ENCODE peak calls at places on chromosome 10, in ten cellular contexts. O is HL-60, D is BE2C, T is right lobe of liver, R is spleen, E is AG04450, N is dorsolateral prefrontal cortex, J is uterus, B is endodermal cell, U is heart left ventricle. M is an unnamed sample.

GRCh38 chr10:79381804-79382221 is 34.5 kb downstream of the PPIF start:
- DNase-seq in E (peak; percentile 60), T (peak; percentile 88), B (peak; percentile 65), U (peak; percentile 73), O (no peak), J (peak; percentile 91), D (no peak), N (no peak), R (peak; percentile 67), M (no peak)

GRCh38 chr10:29600821-29601220 is 34.0 kb downstream of the SVIL start:
- DNase-seq in B (no peak), E (no peak), D (no peak), J (no peak), R (no peak), U (no peak), N (no peak), T (no peak), O (no peak), M (no peak)

GRCh38 chr10:72292223-72292691 is 18.5 kb downstream of the DDIT4 start:
- DNase-seq in J (no peak), B (no peak), T (no peak), R (no peak), U (no peak), N (no peak), E (no peak), D (no peak), O (no peak), M (peak; percentile 98)

GRCh38 chr10:114328876-114329275 is 75.4 kb downstream of the AFAP1L2 start:
- DNase-seq in D (no peak), B (no peak), U (peak; percentile 68), J (peak; percentile 52), O (no peak), T (no peak), N (no peak), R (no peak), E (no peak), M (no peak)

GRCh38 chr10:93198401-93199175 is 124.9 kb downstream of the CYP26A1 start:
- DNase-seq in B (peak; percentile 84), U (no peak), T (no peak), J (no peak), O (no peak), N (no peak), R (no peak), D (no peak), E (no peak), M (peak; percentile 7)

GRCh38 chr10:32938554-32939061 is 19.4 kb downstream of the ITGB1 start:
- DNase-seq in J (no peak), O (no peak), U (peak; percentile 34), E (no peak), R (peak; percentile 73), D (peak; percentile 77), N (peak; percentile 34), T (no peak), B (peak; percentile 63), M (no peak)

GRCh38 chr10:100534726-100535125 is 1.0 kb upstream of the HIF1AN start:
- DNase-seq in O (no peak), J (no peak), R (no peak), U (no peak), T (no peak), E (no peak), N (no peak), B (no peak), D (no peak), M (no peak)

GRCh38 chr10:44963772-44964633 is 4.4 kb downstream of the RASSF4 start:
- DNase-seq in N (peak; percentile 94), U (peak; percentile 66), B (no peak), J (no peak), R (peak; percentile 84), D (peak; percentile 28), E (no peak), O (no peak), T (peak; percentile 61), M (no peak)

GRCh38 chr10:20955355-20955893 is 58.3 kb upstream of the NEBL start:
- DNase-seq in E (no peak), R (no peak), J (no peak), O (no peak), U (no peak), D (peak; percentile 21), T (no peak), B (peak; percentile 61), N (no peak), M (no peak)

GRCh38 chr10:20954519-20954918 is 57.4 kb upstream of the NEBL start:
- DNase-seq in T (no peak), N (no peak), J (no peak), B (peak; percentile 96), R (no peak), E (no peak), U (no peak), O (no peak), D (no peak), M (no peak)

GRCh38 chr10:20949967-20950366 is 52.9 kb upstream of the NEBL start:
- DNase-seq in D (peak; percentile 50), O (no peak), B (no peak), N (no peak), R (no peak), T (no peak), E (no peak), J (no peak), U (no peak), M (no peak)

GRCh38 chr10:20956843-20957242 is 59.7 kb upstream of the NEBL start:
- DNase-seq in T (no peak), J (no peak), D (peak; percentile 22), O (no peak), E (no peak), U (no peak), R (no peak), N (no peak), B (no peak), M (peak; percentile 66)

GRCh38 chr10:20953120-20953519 is 56.0 kb upstream of the NEBL start:
- DNase-seq in N (no peak), R (no peak), B (peak; percentile 60), T (no peak), D (no peak), U (no peak), J (no peak), E (no peak), O (no peak), M (no peak)
- H3K4me3 ChIP-seq in N (no peak overlapping the region), R (no peak overlapping the region), B (no peak overlapping the region), T (no peak overlapping the region), D (no peak overlapping the region), U (no peak overlapping the region), J (no peak overlapping the region), E (no peak overlapping the region), O (no peak overlapping the region), M (no peak overlapping the region)

GRCh38 chr10:89981891-89982290 is 280.5 kb downstream of the KIF20B start:
- DNase-seq in B (no peak), O (no peak), U (no peak), J (no peak), E (no peak), N (no peak), T (no peak), R (no peak), D (no peak), M (peak; percentile 44)
- H3K27me3 ChIP-seq in B (no peaks in the 10 kb centered on the region), O (no peaks in the 10 kb centered on the region), U (no peaks in the 10 kb centered on the region), J (no peaks in the 10 kb centered on the region), E (no peaks in the 10 kb centered on the region), N (no peaks in the 10 kb centered on the region), T (no peaks in the 10 kb centered on the region), R (no peaks in the 10 kb centered on the region), D (no peaks in the 10 kb centered on the region), M (no peaks in the 10 kb centered on the region)

GRCh38 chr10:70088299-70088698 is 35.7 kb downstream of the MACROH2A2 start:
- DNase-seq in D (no peak), R (no peak), O (no peak), T (no peak), U (no peak), E (no peak), B (no peak), J (no peak), N (no peak), M (no peak)

GRCh38 chr10:70078937-70079336 is 26.3 kb downstream of the MACROH2A2 start:
- DNase-seq in U (no peak), R (no peak), N (no peak), T (no peak), B (no peak), E (no peak), J (no peak), O (no peak), D (no peak), M (no peak)

GRCh38 chr10:70085975-70086613 is 33.4 kb downstream of the MACROH2A2 start:
- DNase-seq in O (no peak), D (no peak), J (no peak), B (no peak), U (no peak), E (no peak), R (no peak), T (no peak), N (no peak), M (no peak)

GRCh38 chr10:70087641-70088040 is 35.0 kb downstream of the MACROH2A2 start:
- DNase-seq in E (no peak), B (no peak), O (no peak), U (no peak), D (no peak), T (no peak), R (no peak), J (no peak), N (no peak), M (no peak)

DNA sequence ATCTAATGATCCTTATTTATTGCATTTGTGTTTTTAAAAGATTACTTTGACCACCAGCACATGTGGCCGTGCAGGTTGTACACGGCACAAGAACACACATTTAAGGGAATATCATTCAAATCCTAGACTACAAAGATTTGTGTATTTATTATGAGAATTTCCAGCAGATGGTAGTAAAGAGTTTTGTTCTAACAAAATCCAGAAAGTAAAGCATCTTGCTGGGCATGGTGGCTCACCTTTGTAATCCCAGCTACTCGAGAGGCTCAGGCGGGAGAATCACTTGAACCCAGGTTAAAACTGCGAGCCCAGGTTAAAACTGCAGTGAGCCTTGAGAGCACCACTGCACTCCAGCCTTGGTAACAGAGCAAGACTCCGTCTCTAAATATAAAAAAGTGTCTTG is 31.5 kb downstream of the MACROH2A2 start:
- DNase-seq in J (no peak), N (no peak), O (no peak), B (no peak), U (no peak), D (no peak), R (no peak), E (no peak), T (no peak), M (no peak)
- TF ChIP-seq CTCF in J (no peak), N (no peak), O (no peak), B (no peak), U (no peak), D (no peak), R (no peak), E (no peak), T (peak; percentile 37), M (no peak)

GRCh38 chr10:69089638-69090599 is 2.0 kb downstream of the SRGN start:
- DNase-seq in D (no peak), R (peak; percentile 84), O (no peak), J (no peak), U (no peak), N (no peak), E (no peak), T (no peak), B (no peak), M (no peak)

GRCh38 chr10:69096045-69096444 is 8.1 kb downstream of the SRGN start:
- DNase-seq in D (no peak), J (no peak), R (no peak), N (no peak), T (no peak), E (no peak), O (no peak), B (no peak), U (no peak), M (no peak)

GRCh38 chr10:69090687-69091450 is 3.0 kb downstream of the SRGN start:
- DNase-seq in T (no peak), B (no peak), J (no peak), R (no peak), O (no peak), N (no peak), E (no peak), D (no peak), U (no peak), M (no peak)

GRCh38 chr10:69093933-69094332 is 6.0 kb downstream of the SRGN start:
- DNase-seq in D (no peak), B (no peak), O (no peak), R (no peak), N (no peak), E (no peak), T (no peak), J (no peak), U (no peak), M (peak; percentile 16)

DNA sequence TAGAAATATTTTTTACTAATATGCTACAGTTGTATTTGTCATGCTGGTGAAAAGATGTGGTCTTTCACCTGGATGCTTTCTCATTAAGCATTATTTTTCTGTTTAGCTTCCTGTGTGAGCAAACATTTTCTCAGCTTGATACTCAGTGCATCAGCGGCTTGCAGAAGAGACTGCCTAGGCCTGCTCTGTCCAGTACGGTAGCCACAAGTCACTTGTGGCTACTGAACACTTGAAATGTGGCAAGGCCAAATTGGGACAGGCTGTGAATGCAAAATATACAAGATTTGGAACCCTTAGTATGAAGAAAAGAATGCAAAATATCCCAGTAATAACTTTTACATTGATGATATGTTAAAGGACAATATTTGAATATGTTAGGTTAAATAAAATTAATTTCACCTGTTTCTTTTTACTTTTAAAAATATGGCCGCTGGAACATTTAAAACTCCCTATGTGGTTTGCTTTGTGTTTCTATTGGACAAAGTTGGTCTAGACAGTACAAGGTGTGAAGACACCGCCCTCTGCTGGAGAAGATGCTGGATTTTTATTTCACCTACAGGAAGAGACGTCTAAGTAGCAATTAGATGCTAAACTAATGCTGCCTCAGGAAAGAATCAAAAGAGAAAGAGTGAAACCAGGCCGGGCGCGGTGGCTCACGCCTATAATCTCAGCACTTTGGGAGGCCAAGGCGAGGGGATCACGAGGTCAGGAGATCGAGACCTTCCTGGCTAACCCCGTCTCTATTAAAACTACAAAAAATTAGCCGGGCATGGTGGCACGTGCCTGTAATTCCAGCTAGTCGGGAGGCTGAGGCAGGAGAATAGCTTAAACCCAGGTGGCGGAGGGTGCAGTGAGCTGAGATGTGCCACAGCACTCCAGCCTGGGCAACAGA is 5.3 kb downstream of the SRGN start:
- DNase-seq in B (peak; percentile 81), D (peak; percentile 74), N (no peak), R (peak; percentile 82), E (peak; percentile 68), O (no peak), J (peak; percentile 61), T (peak; percentile 37), U (peak; percentile 77), M (peak; percentile 80)
- H3K4me3 ChIP-seq in B (no peak overlapping the region), D (no peak overlapping the region), N (no peak overlapping the region), R (peak overlapping the region; percentile 19), E (no peak overlapping the region), O (peak overlapping the region; percentile 55), J (no peak overlapping the region), T (no peak overlapping the region), U (no peak overlapping the region), M (no peak overlapping the region)

M was measured in bronchial epithelial cell.